ENCODE peak calls at places on chromosome 21, in nine cellular contexts. N is naive thymus-derived CD4-positive, alpha-beta T cell; O is skeletal muscle cell; L is tibial nerve; A is astrocyte of the spinal cord; X is cardiac fibroblast; G is fibroblast of lung; V is GM23338; P is A673. S is an unnamed sample.

GRCh38 chr21:42291751-42292562 is 23.3 kb downstream of the TFF3 start:
- DNase-seq in N (no peak), O (no peak), L (no peak), A (no peak), X (no peak), G (no peak), V (no peak), P (no peak), S (no peak)

GRCh38 chr21:34567574-34567973 is 47.3 kb downstream of the RCAN1 start:
- DNase-seq in N (no peak), O (no peak), L (no peak), A (no peak), X (no peak), G (no peak), V (no peak), P (no peak), S (no peak)

GRCh38 chr21:34278451-34278850 is 85.4 kb upstream of the KCNE2 start:
- DNase-seq in N (no peak), O (no peak), L (no peak), A (no peak), X (no peak), G (no peak), V (no peak), P (no peak), S (no peak)

GRCh38 chr21:28959367-28960099 is 33.1 kb downstream of the LTN1 start:
- DNase-seq in N (no peak), O (peak), L (no peak), A (peak), X (peak), G (peak), V (no peak), P (peak), S (peak)

GRCh38 chr21:46664316-46664995 is 29.0 kb downstream of the PRMT2 start:
- DNase-seq in N (no peak), O (no peak), L (no peak), A (no peak), X (no peak), G (no peak), V (no peak), P (no peak), S (no peak)

GRCh38 chr21:41932576-41933258 is 21.1 kb downstream of the C2CD2 start:
- DNase-seq in N (no peak), O (no peak), L (no peak), A (no peak), X (peak), G (peak), V (no peak), P (no peak), S (no peak)

GRCh38 chr21:44012474-44013379 is 618 bp downstream of the TRAPPC10 start:
- DNase-seq in N (peak), O (no peak), L (no peak), A (no peak), X (no peak), G (peak), V (peak), P (peak), S (no peak)

GRCh38 chr21:22154579-22155274 is 1156.5 kb downstream of the NCAM2 start:
- DNase-seq in N (no peak), O (no peak), L (no peak), A (no peak), X (no peak), G (no peak), V (no peak), P (no peak), S (no peak)

GRCh38 chr21:43572443-43572842 is 86.8 kb downstream of the HSF2BP start:
- DNase-seq in N (no peak), O (no peak), L (no peak), A (no peak), X (no peak), G (no peak), V (no peak), P (no peak), S (no peak)

GRCh38 chr21:34280389-34280795 is 83.4 kb upstream of the KCNE2 start:
- DNase-seq in N (no peak), O (peak), L (no peak), A (no peak), X (no peak), G (no peak), V (no peak), P (no peak), S (no peak)

GRCh38 chr21:42193131-42193671 is 25.7 kb upstream of the ABCG1 start:
- DNase-seq in N (peak), O (no peak), L (no peak), A (peak), X (peak), G (peak), V (no peak), P (no peak), S (no peak)

GRCh38 chr21:34510148-34511142 is 1.6 kb downstream of the KCNE1 start:
- DNase-seq in N (no peak), O (peak), L (peak), A (peak), X (peak), G (peak), V (peak), P (peak), S (no peak)

GRCh38 chr21:41762236-41762635 is 4.6 kb downstream of the RIPK4 start:
- DNase-seq in N (no peak), O (no peak), L (no peak), A (no peak), X (no peak), G (no peak), V (peak), P (no peak), S (no peak)

GRCh38 chr21:20997308-20997632 is 939 bp upstream of the NCAM2 start:
- DNase-seq in N (peak), O (no peak), L (no peak), A (no peak), X (peak), G (no peak), V (peak), P (no peak), S (no peak)

GRCh38 chr21:15229390-15229789 is 164.6 kb upstream of the NRIP1 start:
- DNase-seq in N (no peak), O (no peak), L (no peak), A (no peak), X (no peak), G (peak), V (no peak), P (no peak), S (no peak)

GRCh38 chr21:10273196-10273595 is 248.2 kb upstream of the TPTE start:
- DNase-seq in N (no peak), O (no peak), L (no peak), A (no peak), X (no peak), G (no peak), V (no peak), P (no peak), S (no peak)

GRCh38 chr21:43829575-43830119 is 35.4 kb upstream of the AGPAT3 start:
- DNase-seq in N (no peak), O (no peak), L (no peak), A (no peak), X (no peak), G (no peak), V (peak), P (peak), S (no peak)

GRCh38 chr21:43585924-43586411 is 73.3 kb downstream of the HSF2BP start:
- DNase-seq in N (no peak), O (peak), L (peak), A (peak), X (peak), G (peak), V (peak), P (peak), S (peak)

GRCh38 chr21:35635994-35636393 is 424.3 kb downstream of the SETD4 start:
- DNase-seq in N (no peak), O (no peak), L (no peak), A (no peak), X (no peak), G (no peak), V (no peak), P (no peak), S (no peak)
- H3K4me3 ChIP-seq in N (no peak), O (no peak), L (no peak), A (no peak), X (no peak), G (no peak), V (no peak), P (no peak), S (no peak)

GRCh38 chr21:38773108-38774061 is 32.3 kb upstream of the ETS2 start:
- DNase-seq in N (no peak), O (peak), L (peak), A (peak), X (peak), G (peak), V (no peak), P (peak), S (peak)
- H3K4me3 ChIP-seq in N (no peak), O (no peak), L (no peak), A (no peak), X (no peak), G (peak), V (no peak), P (no peak), S (no peak)

GRCh38 chr21:33028759-33029511 is 3.2 kb downstream of the OLIG2 start:
- DNase-seq in N (peak), O (no peak), L (no peak), A (no peak), X (no peak), G (no peak), V (peak), P (peak), S (no peak)
- H3K4me3 ChIP-seq in N (peak), O (no peak), L (no peak), A (no peak), X (no peak), G (no peak), V (peak), P (no peak), S (no peak)

DNA sequence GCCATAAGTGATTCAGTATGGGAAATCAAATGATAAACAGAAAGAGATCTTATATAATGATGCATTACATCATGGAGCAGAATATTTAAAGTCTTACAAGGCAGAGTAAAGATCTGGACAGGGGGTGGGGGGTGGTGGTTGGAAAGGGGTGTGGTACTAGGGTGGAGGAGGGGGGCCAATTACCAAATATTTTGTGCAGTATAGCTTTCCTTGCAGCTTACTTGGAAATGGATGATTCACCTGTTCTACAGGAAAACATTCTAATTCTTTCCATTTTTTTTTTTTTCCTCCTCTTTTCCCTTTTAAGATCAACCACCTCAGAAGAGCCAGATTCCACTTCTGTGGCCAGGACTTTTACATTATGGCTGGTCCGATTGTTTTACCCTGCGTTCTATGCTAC is 859.3 kb downstream of the USP25 start:
- DNase-seq in N (no peak), O (no peak), L (no peak), A (no peak), X (no peak), G (peak), V (no peak), P (no peak), S (no peak)
- H3K4me3 ChIP-seq in N (no peak), O (no peak), L (peak), A (no peak), X (peak), G (peak), V (peak), P (no peak), S (no peak)

GRCh38 chr21:37342046-37342632 is 24.4 kb upstream of the DYRK1A start:
- DNase-seq in N (no peak), O (no peak), L (no peak), A (no peak), X (no peak), G (no peak), V (no peak), P (peak), S (no peak)
- H3K4me3 ChIP-seq in N (no peak), O (no peak), L (no peak), A (no peak), X (no peak), G (no peak), V (no peak), P (no peak), S (no peak)

DNA sequence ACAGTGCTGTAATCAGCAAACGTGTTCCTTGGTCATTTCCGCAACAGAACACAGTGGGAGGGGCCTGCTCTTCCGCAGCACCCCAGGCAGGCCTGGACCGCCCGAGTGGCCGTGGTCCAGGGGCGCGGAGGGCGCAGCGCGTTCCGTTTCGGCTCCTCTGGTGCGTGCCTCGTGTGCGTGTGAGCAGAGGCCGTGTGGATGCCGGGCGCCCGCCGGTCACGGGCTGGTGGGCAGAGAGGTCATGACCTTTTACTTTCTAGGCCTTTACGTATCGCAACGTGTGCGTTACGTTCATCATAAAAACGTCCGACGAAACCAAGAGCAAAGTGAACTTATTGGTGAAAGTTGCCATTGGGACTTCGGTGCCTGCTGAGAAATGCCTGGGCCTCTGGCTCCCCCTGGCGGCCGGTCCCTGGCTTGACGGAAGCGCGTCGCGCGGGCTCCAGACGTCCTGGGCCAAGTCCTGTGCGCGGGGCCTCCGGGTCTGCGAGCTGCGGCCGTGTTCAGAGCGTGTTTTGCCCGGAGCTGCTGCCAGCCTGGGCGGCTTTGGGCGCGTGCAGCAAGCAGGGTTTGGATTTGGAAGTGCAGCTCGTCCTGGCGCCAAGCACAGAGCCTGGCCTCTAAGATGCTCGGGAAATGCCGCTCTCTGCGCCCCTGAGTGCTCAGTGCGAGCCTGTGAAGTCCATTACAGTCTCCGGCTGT is 34.4 kb downstream of the COL18A1 start:
- DNase-seq in N (peak), O (peak), L (peak), A (peak), X (peak), G (peak), V (peak), P (peak), S (peak)
- H3K4me3 ChIP-seq in N (peak), O (peak), L (peak), A (no peak), X (peak), G (peak), V (no peak), P (peak), S (no peak)

DNA sequence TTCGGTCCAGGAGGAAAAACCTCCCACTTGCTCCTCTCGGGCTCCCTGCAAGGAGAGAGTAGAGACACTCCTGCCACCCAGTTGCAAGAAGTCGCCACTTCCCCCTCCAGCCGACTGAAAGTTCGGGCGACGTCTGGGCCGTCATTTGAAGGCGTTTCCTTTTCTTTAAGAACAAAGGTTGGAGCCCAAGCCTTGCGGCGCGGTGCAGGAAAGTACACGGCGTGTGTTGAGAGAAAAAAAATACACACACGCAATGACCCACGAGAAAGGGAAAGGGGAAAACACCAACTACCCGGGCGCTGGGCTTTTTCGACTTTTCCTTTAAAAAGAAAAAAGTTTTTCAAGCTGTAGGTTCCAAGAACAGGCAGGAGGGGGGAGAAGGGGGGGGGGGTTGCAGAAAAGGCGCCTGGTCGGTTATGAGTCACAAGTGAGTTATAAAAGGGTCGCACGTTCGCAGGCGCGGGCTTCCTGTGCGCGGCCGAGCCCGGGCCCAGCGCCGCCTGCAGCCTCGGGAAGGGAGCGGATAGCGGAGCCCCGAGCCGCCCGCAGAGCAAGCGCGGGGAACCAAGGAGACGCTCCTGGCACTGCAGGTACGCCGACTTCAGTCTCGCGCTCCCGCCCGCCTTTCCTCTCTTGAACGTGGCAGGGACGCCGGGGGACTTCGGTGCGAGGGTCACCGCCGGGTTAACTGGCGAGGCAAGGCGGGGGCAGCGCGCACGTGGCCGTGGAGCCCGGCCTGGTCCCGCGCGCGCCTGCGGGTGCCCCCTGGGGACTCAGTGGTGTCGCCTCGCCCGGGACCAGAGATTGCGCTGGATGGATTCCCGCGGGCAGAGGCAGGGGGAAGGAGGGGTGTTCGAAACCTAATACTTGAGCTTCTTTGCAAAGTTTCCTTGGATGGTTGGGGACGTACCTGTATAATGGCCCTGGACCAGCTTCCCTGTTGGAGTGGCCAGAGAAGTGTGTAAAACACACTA is 45.3 kb downstream of the MRPL39 start:
- DNase-seq in N (peak), O (peak), L (no peak), A (peak), X (peak), G (peak), V (peak), P (no peak), S (peak)
- H3K4me3 ChIP-seq in N (peak), O (peak), L (peak), A (peak), X (peak), G (peak), V (peak), P (no peak), S (peak)

GRCh38 chr21:16304189-16304588 is 574.4 kb downstream of the USP25 start:
- DNase-seq in N (no peak), O (no peak), L (no peak), A (peak), X (no peak), G (no peak), V (no peak), P (no peak), S (no peak)

GRCh38 chr21:16304700-16305099 is 574.9 kb downstream of the USP25 start:
- DNase-seq in N (no peak), O (no peak), L (no peak), A (peak), X (no peak), G (no peak), V (no peak), P (no peak), S (no peak)

GRCh38 chr21:16307256-16307655 is 577.5 kb downstream of the USP25 start:
- DNase-seq in N (no peak), O (no peak), L (no peak), A (peak), X (peak), G (no peak), V (no peak), P (no peak), S (no peak)

GRCh38 chr21:16308269-16308668 is 578.5 kb downstream of the USP25 start:
- DNase-seq in N (no peak), O (no peak), L (no peak), A (peak), X (peak), G (peak), V (no peak), P (no peak), S (peak)

GRCh38 chr21:16305686-16306085 is 575.9 kb downstream of the USP25 start:
- DNase-seq in N (no peak), O (no peak), L (no peak), A (peak), X (peak), G (peak), V (no peak), P (peak), S (peak)
- H3K4me3 ChIP-seq in N (no peak), O (peak), L (peak), A (peak), X (no peak), G (no peak), V (no peak), P (no peak), S (peak)

DNA sequence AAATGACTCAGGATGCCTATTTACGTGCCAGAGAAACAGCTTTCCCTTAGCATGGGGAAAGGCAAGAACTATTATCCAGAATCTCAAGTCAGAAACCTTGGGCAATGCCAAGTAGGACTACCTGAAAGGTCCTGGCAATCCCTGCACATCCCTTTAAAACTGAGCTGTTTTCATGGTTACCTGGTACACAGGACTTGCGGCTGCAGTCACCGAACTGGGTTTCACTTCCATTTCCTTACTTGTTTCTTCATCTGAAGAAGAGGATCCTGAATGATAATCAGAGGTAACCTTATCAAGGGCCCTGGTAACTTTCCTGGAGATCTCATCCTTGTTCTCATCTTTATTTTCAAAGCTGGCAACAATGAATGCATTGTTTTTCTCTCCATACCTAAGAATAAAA is 14.3 kb downstream of the BTG3 start:
- DNase-seq in N (no peak), O (no peak), L (no peak), A (no peak), X (no peak), G (no peak), V (no peak), P (no peak), S (no peak)
- H3K4me3 ChIP-seq in N (no peak), O (no peak), L (no peak), A (no peak), X (no peak), G (no peak), V (no peak), P (no peak), S (no peak)